ENCODE peak calls at places on chromosomes 3 and 15, in six cellular contexts. J is NCI-H1417, D is NCI-H1092, S is Ammon's horn, R is iPS-NIHi11, L is type B pancreatic cell. N is an unnamed sample.

GRCh38 chr15:66845266-66845785 is 143.3 kb downstream of the SMAD6 start:
- DNase-seq in L (no peak), S (no peak), R (no peak), J (no peak), D (no peak), N (no peak)

GRCh38 chr3:139521811-139522210 is 17.7 kb downstream of the RBP1 start:
- DNase-seq in D (no peak), J (no peak), L (no peak), S (no peak), R (no peak), N (no peak)

GRCh38 chr3:101325393-101326134 is 5.2 kb upstream of the IMPG2 start:
- DNase-seq in L (no peak), D (no peak), S (no peak), R (no peak), J (no peak), N (no peak)

GRCh38 chr3:37074178-37074577 is 80.9 kb downstream of the MLH1 start:
- DNase-seq in S (no peak), R (no peak), L (no peak), J (no peak), D (no peak), N (no peak)

GRCh38 chr3:108511490-108511889 is 1.1 kb upstream of the MYH15 start:
- DNase-seq in J (no peak), L (no peak), D (no peak), S (no peak), R (no peak), N (no peak)

GRCh38 chr15:55824857-55825613 is 82.1 kb upstream of the PRTG start:
- DNase-seq in J (no peak), D (no peak), S (peak), L (no peak), R (peak), N (no peak)

GRCh38 chr3:80152692-80153091 is 384.9 kb upstream of the ROBO1 start:
- DNase-seq in R (no peak), L (no peak), D (no peak), S (no peak), J (no peak), N (no peak)

GRCh38 chr15:34161329-34161953 is 48.5 kb downstream of the KATNBL1 start:
- DNase-seq in J (no peak), D (no peak), L (no peak), S (no peak), R (no peak), N (no peak)

GRCh38 chr3:7241584-7242302 is 380.8 kb downstream of the GRM7 start:
- DNase-seq in D (no peak), S (no peak), R (no peak), J (no peak), L (no peak), N (peak)